ENCODE peak calls at places on chromosomes 13 and 19, in four cellular contexts. Z is H1, J is HepG2, K is A549. L is an unnamed sample.

GRCh38 chr13:100363351-100363750 is 225.2 kb downstream of the GGACT start:
- DNase-seq in J (no peak), Z (no peak), K (peak), L (no peak)

GRCh38 chr13:85386424-85386823 is 412.8 kb downstream of the SLITRK6 start:
- DNase-seq in Z (no peak), K (peak), J (peak), L (no peak)

GRCh38 chr13:79780240-79780639 is 299.3 kb downstream of the NDFIP2 start:
- DNase-seq in K (no peak), Z (no peak), J (no peak), L (no peak)

GRCh38 chr13:37295046-37295445 is 189.6 kb upstream of the CSNK1A1L start:
- DNase-seq in K (no peak), Z (no peak), J (no peak), L (no peak)

GRCh38 chr19:38949580-38950367 is 19.0 kb downstream of the MRPS12 start:
- DNase-seq in Z (peak), K (no peak), J (no peak), L (no peak)

GRCh38 chr19:18377026-18377425 is 8.9 kb upstream of the GDF15 start:
- DNase-seq in Z (no peak), J (no peak), K (peak), L (no peak)

GRCh38 chr13:99174533-99175100 is 26.0 kb upstream of the UBAC2 start:
- DNase-seq in J (no peak), Z (no peak), K (peak), L (no peak)

GRCh38 chr13:67223024-67223423 is 7.1 kb downstream of the PCDH9 start:
- DNase-seq in J (no peak), Z (no peak), K (no peak), L (no peak)

GRCh38 chr19:35592226-35592625 is 6.3 kb downstream of the PMIS2 start:
- DNase-seq in J (peak), K (peak), Z (peak), L (peak)

GRCh38 chr13:82364525-82364924 is 1517.7 kb downstream of the SLITRK1 start:
- DNase-seq in Z (no peak), J (no peak), K (no peak), L (no peak)

GRCh38 chr19:14977128-14977527 is 2.5 kb downstream of the SLC1A6 start:
- DNase-seq in K (no peak), Z (no peak), J (no peak), L (no peak)

GRCh38 chr19:58516964-58517833 is 2.4 kb downstream of the ZBTB45 start:
- DNase-seq in Z (no peak), J (no peak), K (no peak), L (no peak)

GRCh38 chr19:4492337-4493103 is 20.4 kb downstream of the HDGFL2 start:
- DNase-seq in K (no peak), J (no peak), Z (no peak), L (no peak)

GRCh38 chr13:109175666-109176065 is 546.3 kb downstream of the MYO16 start:
- DNase-seq in K (no peak), Z (no peak), J (no peak), L (no peak)

GRCh38 chr13:53637971-53638547 is 609.4 kb downstream of the OLFM4 start:
- DNase-seq in J (no peak), K (no peak), Z (no peak), L (no peak)

GRCh38 chr19:3774621-3775373 is 2.8 kb upstream of the RAX2 start:
- DNase-seq in K (no peak), Z (no peak), J (no peak), L (peak)

GRCh38 chr13:36412736-36413135 is 19.6 kb upstream of the CCNA1 start:
- DNase-seq in Z (no peak), K (no peak), J (no peak), L (no peak)

GRCh38 chr19:38073806-38074685 is 150.0 kb downstream of the DPF1 start:
- DNase-seq in K (no peak), J (peak), Z (peak), L (no peak)

DNA sequence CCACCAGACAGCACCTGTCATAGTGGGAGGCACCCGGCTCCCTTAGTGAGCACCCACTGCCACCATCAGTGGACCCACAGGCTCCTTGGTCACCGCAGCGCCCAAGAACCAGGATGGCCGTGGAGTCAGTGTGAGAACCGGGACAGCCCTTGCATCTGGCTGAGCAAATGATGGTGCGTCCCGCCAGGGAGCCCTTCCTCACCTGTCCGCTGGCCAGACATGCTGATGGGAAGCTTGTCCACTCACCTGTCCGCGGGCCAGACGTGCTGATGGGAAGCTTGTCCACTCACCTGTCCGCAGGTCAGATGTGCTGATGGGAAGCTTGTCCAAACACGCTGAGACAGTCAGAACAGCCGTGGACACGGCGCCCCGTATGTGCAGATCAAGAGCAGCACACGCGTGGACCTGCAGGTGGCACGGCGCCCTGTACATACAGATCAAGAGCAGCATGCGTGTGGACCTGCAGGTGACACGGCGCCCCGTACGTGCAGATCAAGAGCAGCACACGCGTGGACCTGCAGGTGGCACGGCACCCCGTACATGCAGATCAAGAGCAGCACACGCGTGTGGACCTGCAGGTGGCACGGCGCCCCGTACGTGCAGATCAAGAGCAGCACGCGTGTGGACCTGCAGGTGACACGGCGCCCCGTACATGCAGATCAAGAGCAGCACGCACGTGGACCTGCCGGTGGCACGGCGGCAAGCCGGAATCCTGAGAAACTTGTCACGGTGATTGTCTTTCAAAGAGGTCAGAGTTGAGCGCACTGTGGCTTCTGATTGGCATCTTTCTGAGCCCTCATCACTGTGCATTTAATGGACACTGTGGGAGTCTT is 40.7 kb upstream of the DCUN1D2 start:
- DNase-seq in Z (no peak), J (no peak), K (no peak), L (no peak)
- TF ChIP-seq RNF2 in Z (no peak), J (no peak), K (no peak), L (no peak)

DNA sequence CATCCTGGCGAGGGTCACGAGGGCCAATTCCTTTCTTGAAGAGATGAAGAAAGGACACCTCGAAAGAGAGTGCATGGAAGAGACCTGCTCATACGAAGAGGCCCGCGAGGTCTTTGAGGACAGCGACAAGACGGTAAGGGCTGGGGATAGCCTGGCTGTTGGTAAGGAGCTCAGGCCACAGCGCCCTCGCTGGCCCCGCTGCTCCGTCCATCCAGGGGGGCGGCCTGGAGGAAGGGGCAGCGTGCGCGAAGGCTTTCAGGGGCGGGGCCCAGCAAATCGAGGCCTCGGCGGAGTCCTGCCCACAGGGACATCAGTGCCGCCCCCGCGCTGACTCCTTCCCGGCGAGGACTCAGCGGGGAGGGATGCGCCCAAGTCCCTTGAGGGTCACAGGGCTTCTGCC is 6.9 kb downstream of the F10 start:
- DNase-seq in K (no peak), J (no peak), Z (no peak), L (no peak)
- TF ChIP-seq RNF2 in K (no peak), J (no peak), Z (no peak), L (no peak)

DNA sequence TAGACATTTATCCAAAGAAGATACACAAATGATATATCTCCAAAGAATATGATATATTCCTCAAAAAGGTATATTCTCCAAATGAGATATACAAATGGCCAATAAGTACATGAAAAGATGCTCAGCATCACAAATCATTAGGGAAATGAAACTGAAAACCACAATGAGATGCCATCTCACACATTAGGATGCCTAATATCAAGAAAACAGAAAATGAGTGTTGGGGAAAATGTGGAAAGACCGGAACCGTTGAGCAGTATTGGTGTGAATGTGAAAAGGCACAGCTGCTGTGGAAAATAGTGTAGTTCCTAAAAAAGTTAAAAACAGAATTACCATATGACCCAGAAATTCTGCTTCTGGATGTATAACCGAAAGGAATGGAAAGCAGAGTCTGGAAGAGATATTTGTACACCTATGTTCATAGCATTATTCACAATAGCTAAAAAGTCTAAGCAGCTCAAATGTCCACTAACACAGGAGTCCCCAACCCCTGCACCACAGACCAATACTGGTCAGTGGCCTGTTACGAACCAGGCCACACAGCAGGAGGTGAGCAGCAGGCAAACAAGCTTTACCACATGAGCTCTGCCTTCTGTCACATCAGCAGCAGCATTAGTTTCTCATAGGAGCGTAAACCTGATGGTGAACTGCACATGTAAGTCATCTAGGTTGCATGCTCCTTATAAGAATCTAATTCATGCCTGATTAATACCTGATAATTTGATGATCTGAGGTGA is 291.9 kb downstream of the PCDH20 start:
- DNase-seq in Z (no peak), J (no peak), K (no peak), L (no peak)
- TF ChIP-seq RNF2 in Z (no peak), J (no peak), K (no peak), L (no peak)

GRCh38 chr19:16327131-16327450 is 2.5 kb downstream of the KLF2 start:
- DNase-seq in Z (no peak), J (no peak), K (no peak), L (no peak)

GRCh38 chr19:16330368-16330801 is 5.8 kb downstream of the KLF2 start:
- DNase-seq in J (peak), Z (no peak), K (peak), L (peak)

GRCh38 chr19:16327911-16328823 is 3.5 kb downstream of the KLF2 start:
- DNase-seq in K (peak), J (no peak), Z (no peak), L (peak)

GRCh38 chr19:16327501-16327900 is 2.9 kb downstream of the KLF2 start:
- DNase-seq in Z (no peak), K (no peak), J (no peak), L (no peak)

GRCh38 chr19:16328824-16329482 is 4.3 kb downstream of the KLF2 start:
- DNase-seq in K (peak), Z (no peak), J (no peak), L (no peak)
- TF ChIP-seq RNF2 in K (no peak), Z (no peak), J (no peak), L (no peak)

GRCh38 chr19:41025411-41025810 is 34.3 kb downstream of the CYP2B6 start:
- DNase-seq in K (no peak), Z (no peak), J (no peak), L (no peak)
- TF ChIP-seq RNF2 in K (no peak), Z (no peak), J (no peak), L (no peak)

GRCh38 chr13:73803997-73804396 is 330.2 kb downstream of the KLF12 start:
- DNase-seq in Z (no peak), K (peak), J (no peak), L (no peak)

GRCh38 chr13:73810647-73811046 is 323.6 kb downstream of the KLF12 start:
- DNase-seq in J (no peak), K (no peak), Z (no peak), L (no peak)

DNA sequence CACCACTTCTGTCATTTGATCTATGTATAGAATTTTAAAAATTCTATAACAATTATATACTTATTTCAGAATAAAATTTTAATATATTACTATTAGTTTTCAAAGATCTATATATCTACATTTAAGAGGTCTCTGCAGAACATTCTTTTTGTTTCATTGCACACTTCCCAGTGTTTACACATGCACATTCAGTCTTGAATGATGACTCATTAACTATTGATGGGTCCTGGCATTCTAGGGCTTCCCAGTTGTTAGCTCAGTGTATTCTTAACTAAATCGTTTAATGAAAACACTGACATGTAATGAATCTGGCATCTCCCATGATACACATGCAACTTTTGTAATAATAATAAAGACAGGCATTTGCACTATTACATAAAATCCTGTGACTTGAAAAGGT is 324.6 kb downstream of the KLF12 start:
- DNase-seq in Z (no peak), J (no peak), K (peak), L (no peak)
- TF ChIP-seq RNF2 in Z (no peak), J (no peak), K (no peak), L (no peak)